ENCODE peak calls at places on chromosomes 5 and 9, in ten cellular contexts. One of them, this sample, is unnamed.

GRCh38 chr5:142826741-142827492 is 56.7 kb downstream of the ARHGAP26 start:
- DNase-seq in sigmoid colon: no peak
- DNase-seq in tibial artery: no peak
- DNase-seq in Calu3: peak; percentile 79
- DNase-seq in progenitor cell of endocrine pancreas: no peak
- DNase-seq in heart left ventricle: no peak
- DNase-seq in CD8-positive, alpha-beta T cell: no peak
- DNase-seq in endothelial cell: no peak
- DNase-seq in AG04450: no peak
- DNase-seq in AG04449: no peak
- DNase-seq in this sample: no peak

GRCh38 chr5:109329296-109330252 is 80.2 kb downstream of the PJA2 start:
- DNase-seq in sigmoid colon: no peak
- DNase-seq in tibial artery: no peak
- DNase-seq in Calu3: no peak
- DNase-seq in progenitor cell of endocrine pancreas: no peak
- DNase-seq in heart left ventricle: no peak
- DNase-seq in CD8-positive, alpha-beta T cell: no peak
- DNase-seq in endothelial cell: no peak
- DNase-seq in AG04450: peak; percentile 61
- DNase-seq in AG04449: peak; percentile 42
- DNase-seq in this sample: no peak

GRCh38 chr9:69314547-69314946 is 10.5 kb upstream of the ENTREP1 start:
- DNase-seq in sigmoid colon: no peak
- DNase-seq in tibial artery: no peak
- DNase-seq in Calu3: no peak
- DNase-seq in progenitor cell of endocrine pancreas: no peak
- DNase-seq in heart left ventricle: no peak
- DNase-seq in CD8-positive, alpha-beta T cell: no peak
- DNase-seq in endothelial cell: no peak
- DNase-seq in AG04450: no peak
- DNase-seq in AG04449: no peak
- DNase-seq in this sample: no peak

GRCh38 chr5:132497488-132497997 is 7.0 kb upstream of the IRF1 start:
- DNase-seq in sigmoid colon: peak; percentile 88
- DNase-seq in tibial artery: peak; percentile 80
- DNase-seq in Calu3: peak; percentile 83
- DNase-seq in progenitor cell of endocrine pancreas: no peak
- DNase-seq in heart left ventricle: peak; percentile 87
- DNase-seq in CD8-positive, alpha-beta T cell: peak; percentile 49
- DNase-seq in endothelial cell: no peak
- DNase-seq in AG04450: peak; percentile 86
- DNase-seq in AG04449: no peak
- DNase-seq in this sample: no peak

GRCh38 chr5:67680109-67680508 is 483.5 kb upstream of the CD180 start:
- DNase-seq in sigmoid colon: no peak
- DNase-seq in tibial artery: no peak
- DNase-seq in Calu3: no peak
- DNase-seq in progenitor cell of endocrine pancreas: no peak
- DNase-seq in heart left ventricle: no peak
- DNase-seq in CD8-positive, alpha-beta T cell: no peak
- DNase-seq in endothelial cell: no peak
- DNase-seq in AG04450: no peak
- DNase-seq in AG04449: no peak
- DNase-seq in this sample: no peak

GRCh38 chr9:84937086-84937670 is 267.6 kb downstream of the NTRK2 start:
- DNase-seq in sigmoid colon: no peak
- DNase-seq in tibial artery: no peak
- DNase-seq in Calu3: no peak
- DNase-seq in progenitor cell of endocrine pancreas: no peak
- DNase-seq in heart left ventricle: no peak
- DNase-seq in CD8-positive, alpha-beta T cell: no peak
- DNase-seq in endothelial cell: no peak
- DNase-seq in AG04450: no peak
- DNase-seq in AG04449: no peak
- DNase-seq in this sample: no peak

GRCh38 chr9:5708414-5708813 is 79.5 kb downstream of the RIC1 start:
- DNase-seq in sigmoid colon: no peak
- DNase-seq in tibial artery: no peak
- DNase-seq in Calu3: no peak
- DNase-seq in progenitor cell of endocrine pancreas: no peak
- DNase-seq in heart left ventricle: no peak
- DNase-seq in CD8-positive, alpha-beta T cell: no peak
- DNase-seq in endothelial cell: no peak
- DNase-seq in AG04450: no peak
- DNase-seq in AG04449: no peak
- DNase-seq in this sample: no peak

GRCh38 chr9:100690438-100690837 is 112.6 kb downstream of the CAVIN4 start:
- DNase-seq in sigmoid colon: no peak
- DNase-seq in tibial artery: no peak
- DNase-seq in Calu3: no peak
- DNase-seq in progenitor cell of endocrine pancreas: no peak
- DNase-seq in heart left ventricle: no peak
- DNase-seq in CD8-positive, alpha-beta T cell: no peak
- DNase-seq in endothelial cell: no peak
- DNase-seq in AG04450: no peak
- DNase-seq in AG04449: no peak
- DNase-seq in this sample: no peak

GRCh38 chr5:39072915-39073758 is 1.1 kb downstream of the RICTOR start:
- DNase-seq in sigmoid colon: no peak
- DNase-seq in tibial artery: peak; percentile 26
- DNase-seq in Calu3: peak; percentile 56
- DNase-seq in progenitor cell of endocrine pancreas: peak; percentile 33
- DNase-seq in heart left ventricle: no peak
- DNase-seq in CD8-positive, alpha-beta T cell: peak; percentile 80
- DNase-seq in endothelial cell: peak; percentile 52
- DNase-seq in AG04450: no peak
- DNase-seq in AG04449: no peak
- DNase-seq in this sample: peak; percentile 70

GRCh38 chr9:31542384-31543055 is 841.9 kb upstream of the ACO1 start:
- DNase-seq in sigmoid colon: peak; percentile 60
- DNase-seq in tibial artery: peak; percentile 32
- DNase-seq in Calu3: peak; percentile 16
- DNase-seq in progenitor cell of endocrine pancreas: no peak
- DNase-seq in heart left ventricle: no peak
- DNase-seq in CD8-positive, alpha-beta T cell: no peak
- DNase-seq in endothelial cell: peak; percentile 19
- DNase-seq in AG04450: no peak
- DNase-seq in AG04449: no peak
- DNase-seq in this sample: no peak

GRCh38 chr9:93815135-93815534 is 140.0 kb downstream of the BARX1 start:
- DNase-seq in sigmoid colon: no peak
- DNase-seq in tibial artery: no peak
- DNase-seq in Calu3: no peak
- DNase-seq in progenitor cell of endocrine pancreas: no peak
- DNase-seq in heart left ventricle: no peak
- DNase-seq in CD8-positive, alpha-beta T cell: peak; percentile 35
- DNase-seq in endothelial cell: no peak
- DNase-seq in AG04450: no peak
- DNase-seq in AG04449: no peak
- DNase-seq in this sample: no peak

GRCh38 chr5:19795218-19795617 is 192.8 kb downstream of the CDH18 start:
- DNase-seq in sigmoid colon: no peak
- DNase-seq in tibial artery: no peak
- DNase-seq in Calu3: no peak
- DNase-seq in progenitor cell of endocrine pancreas: no peak
- DNase-seq in heart left ventricle: no peak
- DNase-seq in CD8-positive, alpha-beta T cell: no peak
- DNase-seq in endothelial cell: no peak
- DNase-seq in AG04450: peak; percentile 18
- DNase-seq in AG04449: no peak
- DNase-seq in this sample: no peak

GRCh38 chr9:1009101-1009707 is 32.7 kb downstream of the DMRT3 start:
- DNase-seq in sigmoid colon: peak; percentile 87
- DNase-seq in tibial artery: peak; percentile 66
- DNase-seq in Calu3: peak; percentile 82
- DNase-seq in progenitor cell of endocrine pancreas: peak; percentile 82
- DNase-seq in heart left ventricle: peak; percentile 89
- DNase-seq in CD8-positive, alpha-beta T cell: peak; percentile 69
- DNase-seq in endothelial cell: peak; percentile 90
- DNase-seq in AG04450: peak; percentile 34
- DNase-seq in AG04449: no peak
- DNase-seq in this sample: peak; percentile 78

GRCh38 chr5:107670028-107670926 is 460 bp downstream of the EFNA5 start:
- DNase-seq in sigmoid colon: peak; percentile 71
- DNase-seq in tibial artery: peak; percentile 23
- DNase-seq in Calu3: no peak
- DNase-seq in progenitor cell of endocrine pancreas: peak; percentile 36
- DNase-seq in heart left ventricle: peak; percentile 62
- DNase-seq in CD8-positive, alpha-beta T cell: no peak
- DNase-seq in endothelial cell: peak; percentile 56
- DNase-seq in AG04450: no peak
- DNase-seq in AG04449: no peak
- DNase-seq in this sample: no peak

GRCh38 chr5:3009605-3010004 is 258.1 kb upstream of the IRX2 start:
- DNase-seq in sigmoid colon: peak; percentile 9
- DNase-seq in tibial artery: no peak
- DNase-seq in Calu3: no peak
- DNase-seq in progenitor cell of endocrine pancreas: no peak
- DNase-seq in heart left ventricle: no peak
- DNase-seq in CD8-positive, alpha-beta T cell: peak; percentile 11
- DNase-seq in endothelial cell: no peak
- DNase-seq in AG04450: no peak
- DNase-seq in AG04449: no peak
- DNase-seq in this sample: no peak

GRCh38 chr5:149552038-149552494 is 827 bp upstream of the CSNK1A1 start:
- DNase-seq in sigmoid colon: no peak
- DNase-seq in tibial artery: no peak
- DNase-seq in Calu3: no peak
- DNase-seq in progenitor cell of endocrine pancreas: no peak
- DNase-seq in heart left ventricle: no peak
- DNase-seq in CD8-positive, alpha-beta T cell: no peak
- DNase-seq in endothelial cell: no peak
- DNase-seq in AG04450: no peak
- DNase-seq in AG04449: no peak
- DNase-seq in this sample: no peak
- TF ChIP-seq CTCF in sigmoid colon: no peak
- TF ChIP-seq CTCF in tibial artery: no peak
- TF ChIP-seq CTCF in Calu3: no peak
- TF ChIP-seq CTCF in progenitor cell of endocrine pancreas: no peak
- TF ChIP-seq CTCF in heart left ventricle: no peak
- TF ChIP-seq CTCF in CD8-positive, alpha-beta T cell: peak; percentile 0
- TF ChIP-seq CTCF in endothelial cell: no peak
- TF ChIP-seq CTCF in AG04450: no peak
- TF ChIP-seq CTCF in AG04449: no peak
- TF ChIP-seq CTCF in this sample: no peak

GRCh38 chr5:159838551-159839222 is 77.6 kb upstream of the ADRA1B start:
- DNase-seq in sigmoid colon: no peak
- DNase-seq in tibial artery: no peak
- DNase-seq in Calu3: no peak
- DNase-seq in progenitor cell of endocrine pancreas: no peak
- DNase-seq in heart left ventricle: no peak
- DNase-seq in CD8-positive, alpha-beta T cell: no peak
- DNase-seq in endothelial cell: no peak
- DNase-seq in AG04450: no peak
- DNase-seq in AG04449: no peak
- DNase-seq in this sample: no peak

GRCh38 chr5:159833846-159834245 is 82.4 kb upstream of the ADRA1B start:
- DNase-seq in sigmoid colon: no peak
- DNase-seq in tibial artery: no peak
- DNase-seq in Calu3: no peak
- DNase-seq in progenitor cell of endocrine pancreas: no peak
- DNase-seq in heart left ventricle: no peak
- DNase-seq in CD8-positive, alpha-beta T cell: no peak
- DNase-seq in endothelial cell: no peak
- DNase-seq in AG04450: no peak
- DNase-seq in AG04449: no peak
- DNase-seq in this sample: no peak

GRCh38 chr5:159837860-159838259 is 78.4 kb upstream of the ADRA1B start:
- DNase-seq in sigmoid colon: no peak
- DNase-seq in tibial artery: no peak
- DNase-seq in Calu3: no peak
- DNase-seq in progenitor cell of endocrine pancreas: no peak
- DNase-seq in heart left ventricle: no peak
- DNase-seq in CD8-positive, alpha-beta T cell: no peak
- DNase-seq in endothelial cell: no peak
- DNase-seq in AG04450: no peak
- DNase-seq in AG04449: no peak
- DNase-seq in this sample: no peak

GRCh38 chr5:159836691-159837090 is 79.6 kb upstream of the ADRA1B start:
- DNase-seq in sigmoid colon: no peak
- DNase-seq in tibial artery: no peak
- DNase-seq in Calu3: no peak
- DNase-seq in progenitor cell of endocrine pancreas: no peak
- DNase-seq in heart left ventricle: no peak
- DNase-seq in CD8-positive, alpha-beta T cell: no peak
- DNase-seq in endothelial cell: no peak
- DNase-seq in AG04450: no peak
- DNase-seq in AG04449: no peak
- DNase-seq in this sample: no peak

DNA sequence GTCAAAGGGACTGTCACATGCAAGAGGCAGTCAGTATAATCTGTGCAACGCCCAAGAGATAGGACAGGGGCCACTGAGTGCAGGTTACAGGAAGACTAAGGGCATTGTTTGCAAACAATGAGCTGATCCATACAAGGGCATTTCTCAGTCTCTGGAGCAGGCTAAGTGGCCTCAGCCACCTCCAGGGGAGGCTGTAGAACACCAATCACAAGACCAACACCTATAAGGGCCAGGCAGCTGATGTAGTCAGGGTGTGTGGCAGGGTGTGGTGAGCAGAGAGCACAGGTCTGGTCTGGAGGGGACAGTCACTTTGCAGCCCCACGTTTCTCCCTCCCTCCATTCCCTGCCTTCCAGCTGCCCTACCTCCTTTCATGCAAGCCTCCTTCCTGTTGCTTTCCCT is 83.2 kb upstream of the ADRA1B start:
- DNase-seq in sigmoid colon: no peak
- DNase-seq in tibial artery: no peak
- DNase-seq in Calu3: peak; percentile 37
- DNase-seq in progenitor cell of endocrine pancreas: no peak
- DNase-seq in heart left ventricle: no peak
- DNase-seq in CD8-positive, alpha-beta T cell: no peak
- DNase-seq in endothelial cell: no peak
- DNase-seq in AG04450: no peak
- DNase-seq in AG04449: no peak
- DNase-seq in this sample: no peak
- TF ChIP-seq CTCF in sigmoid colon: no peak
- TF ChIP-seq CTCF in tibial artery: no peak
- TF ChIP-seq CTCF in Calu3: no peak
- TF ChIP-seq CTCF in progenitor cell of endocrine pancreas: no peak
- TF ChIP-seq CTCF in heart left ventricle: no peak
- TF ChIP-seq CTCF in CD8-positive, alpha-beta T cell: no peak
- TF ChIP-seq CTCF in endothelial cell: no peak
- TF ChIP-seq CTCF in AG04450: no peak
- TF ChIP-seq CTCF in AG04449: no peak
- TF ChIP-seq CTCF in this sample: no peak

GRCh38 chr9:129569506-129570449 is 51.1 kb downstream of the C9orf50 start:
- DNase-seq in sigmoid colon: no peak
- DNase-seq in tibial artery: no peak
- DNase-seq in Calu3: peak; percentile 52
- DNase-seq in progenitor cell of endocrine pancreas: no peak
- DNase-seq in heart left ventricle: no peak
- DNase-seq in CD8-positive, alpha-beta T cell: no peak
- DNase-seq in endothelial cell: no peak
- DNase-seq in AG04450: no peak
- DNase-seq in AG04449: no peak
- DNase-seq in this sample: no peak
- TF ChIP-seq CTCF in sigmoid colon: peak; percentile 41
- TF ChIP-seq CTCF in tibial artery: peak; percentile 45
- TF ChIP-seq CTCF in Calu3: no peak
- TF ChIP-seq CTCF in progenitor cell of endocrine pancreas: peak; percentile 54
- TF ChIP-seq CTCF in heart left ventricle: no peak
- TF ChIP-seq CTCF in CD8-positive, alpha-beta T cell: no peak
- TF ChIP-seq CTCF in endothelial cell: no peak
- TF ChIP-seq CTCF in AG04450: peak; percentile 49
- TF ChIP-seq CTCF in AG04449: peak; percentile 52
- TF ChIP-seq CTCF in this sample: peak; percentile 40

GRCh38 chr5:115962565-115963402 is 509 bp downstream of the LVRN start:
- DNase-seq in sigmoid colon: peak; percentile 65
- DNase-seq in tibial artery: no peak
- DNase-seq in Calu3: no peak
- DNase-seq in progenitor cell of endocrine pancreas: no peak
- DNase-seq in heart left ventricle: peak; percentile 61
- DNase-seq in CD8-positive, alpha-beta T cell: no peak
- DNase-seq in endothelial cell: peak; percentile 20
- DNase-seq in AG04450: no peak
- DNase-seq in AG04449: no peak
- DNase-seq in this sample: peak; percentile 48
- TF ChIP-seq CTCF in sigmoid colon: no peak
- TF ChIP-seq CTCF in tibial artery: no peak
- TF ChIP-seq CTCF in Calu3: no peak
- TF ChIP-seq CTCF in progenitor cell of endocrine pancreas: no peak
- TF ChIP-seq CTCF in heart left ventricle: no peak
- TF ChIP-seq CTCF in CD8-positive, alpha-beta T cell: no peak
- TF ChIP-seq CTCF in endothelial cell: no peak
- TF ChIP-seq CTCF in AG04450: no peak
- TF ChIP-seq CTCF in AG04449: no peak
- TF ChIP-seq CTCF in this sample: no peak